ENCODE peak calls at places on chromosomes 3 and 15, in five cellular contexts. B is WTC11, J is SHP77, T is nucleus accumbens, I is T1000. A is an unnamed sample.

GRCh38 chr3:184740509-184741258 is 28.8 kb upstream of the MAGEF1 start:
- DNase-seq in T (no peak), B (no peak), J (no peak), I (no peak), A (no peak)

GRCh38 chr3:135581806-135582205 is 383.7 kb upstream of the PPP2R3A start:
- DNase-seq in I (no peak), T (no peak), J (no peak), B (no peak), A (no peak)

GRCh38 chr3:110166791-110167190 is 829.4 kb upstream of the DPPA4 start:
- DNase-seq in J (no peak), T (no peak), I (no peak), B (no peak), A (no peak)

GRCh38 chr3:133944641-133945441 is 49.2 kb upstream of the RAB6B start:
- DNase-seq in I (peak), B (no peak), T (no peak), J (no peak), A (no peak)

GRCh38 chr3:126781889-126782491 is 78.0 kb downstream of the CHCHD6 start:
- DNase-seq in I (no peak), T (no peak), J (no peak), B (no peak), A (no peak)

GRCh38 chr15:64137226-64137833 is 14.2 kb upstream of the SNX22 start:
- DNase-seq in J (no peak), B (no peak), I (no peak), T (peak), A (no peak)

GRCh38 chr3:18134386-18135082 is 290.6 kb downstream of the SATB1 start:
- DNase-seq in B (no peak), J (no peak), I (no peak), T (no peak), A (no peak)

GRCh38 chr3:73576995-73577394 is 47.7 kb downstream of the PDZRN3 start:
- DNase-seq in B (no peak), J (no peak), I (no peak), T (no peak), A (no peak)

GRCh38 chr3:129560931-129561594 is 18.1 kb downstream of the H1-8 start:
- DNase-seq in J (no peak), I (peak), T (peak), B (no peak), A (no peak)

GRCh38 chr3:16085884-16086608 is 88.4 kb upstream of the GALNT15 start:
- DNase-seq in J (no peak), I (no peak), T (peak), B (no peak), A (no peak)

A was measured in D721Med.